ENCODE peak calls at places on chromosomes 16 and 17, in eight cellular contexts. A is H7; Q is activated naive CD4-positive, alpha-beta T cell; S is GM23338; F is Calu3; H is SW480; W is iPS-NIHi11; I is C1 segment of cervical spinal cord. M is an unnamed sample.

GRCh38 chr17:13735444-13735843 is 133.7 kb upstream of the HS3ST3A1 start:
- DNase-seq in A (no peak), Q (no peak), I (no peak), S (peak), W (peak), H (no peak), F (no peak), M (no peak)

GRCh38 chr16:89482087-89482823 is 8.1 kb downstream of the ANKRD11 start:
- DNase-seq in A (no peak), H (no peak), Q (no peak), F (no peak), I (no peak), S (no peak), W (no peak), M (no peak)

GRCh38 chr16:8885674-8886592 is 3.8 kb downstream of the LITAFD start:
- DNase-seq in H (peak), W (peak), S (peak), Q (no peak), I (no peak), A (peak), F (peak), M (peak)

GRCh38 chr17:80760501-80760900 is 215.9 kb downstream of the RPTOR start:
- DNase-seq in S (no peak), Q (no peak), I (no peak), F (peak), A (no peak), H (peak), W (no peak), M (peak)

GRCh38 chr16:49354101-49354500 is 19.5 kb upstream of the C16orf78 start:
- DNase-seq in H (no peak), W (no peak), A (no peak), S (no peak), I (no peak), Q (no peak), F (no peak), M (no peak)

GRCh38 chr17:78234261-78234865 is 2.9 kb downstream of the TMEM235 start:
- DNase-seq in Q (no peak), F (no peak), I (peak), S (no peak), W (no peak), H (no peak), A (peak), M (no peak)

GRCh38 chr17:30212750-30213149 is 22.7 kb downstream of the SLC6A4 start:
- DNase-seq in F (no peak), Q (no peak), A (peak), W (no peak), S (peak), I (no peak), H (no peak), M (no peak)

GRCh38 chr17:77877019-77877418 is 81.5 kb upstream of the TNRC6C start:
- DNase-seq in A (no peak), Q (no peak), I (no peak), H (no peak), W (no peak), S (no peak), F (no peak), M (no peak)

GRCh38 chr17:77821114-77821513 is 137.4 kb upstream of the TNRC6C start:
- DNase-seq in A (peak), H (peak), S (peak), F (no peak), Q (no peak), W (no peak), I (no peak), M (no peak)

GRCh38 chr17:36921131-36921851 is 16.0 kb upstream of the LHX1 start:
- DNase-seq in I (no peak), Q (no peak), W (peak), S (peak), H (peak), A (peak), F (peak), M (peak)

GRCh38 chr16:81483064-81483969 is 38.7 kb downstream of the CMIP start:
- DNase-seq in W (no peak), A (no peak), S (no peak), H (no peak), Q (no peak), F (no peak), I (peak), M (no peak)

GRCh38 chr17:48498168-48498840 is 32.5 kb downstream of the HOXB1 start:
- DNase-seq in H (no peak), F (peak), S (peak), W (no peak), A (no peak), Q (no peak), I (no peak), M (peak)

GRCh38 chr17:17723354-17724261 is 42.4 kb downstream of the RAI1 start:
- DNase-seq in Q (peak), S (peak), H (no peak), I (no peak), F (no peak), W (peak), A (peak), M (no peak)

GRCh38 chr17:46979023-46979870 is at the start of gene RPRML:
- DNase-seq in Q (peak), I (peak), S (peak), W (peak), F (peak), A (peak), H (peak), M (no peak)

GRCh38 chr17:55242481-55242880 is 22.3 kb upstream of the HLF start:
- DNase-seq in F (no peak), I (no peak), H (no peak), Q (no peak), W (no peak), A (no peak), S (no peak), M (no peak)

GRCh38 chr16:85751665-85752501 is 987 bp upstream of the C16orf74 start:
- DNase-seq in I (no peak), W (no peak), A (peak), F (no peak), H (no peak), S (no peak), Q (no peak), M (no peak)

GRCh38 chr17:46722662-46723285 is 95.7 kb downstream of the WNT3 start:
- DNase-seq in H (no peak), A (no peak), I (no peak), S (no peak), W (no peak), F (no peak), Q (no peak), M (no peak)

GRCh38 chr17:36089888-36090836 is at the start of gene CCL3:
- DNase-seq in F (no peak), I (peak), A (no peak), S (no peak), Q (no peak), W (no peak), H (no peak), M (no peak)

GRCh38 chr17:45186955-45187354 is 25.3 kb downstream of the HEXIM2 start:
- DNase-seq in W (no peak), I (no peak), F (no peak), H (no peak), S (no peak), A (no peak), Q (no peak), M (no peak)

GRCh38 chr17:6428207-6428965 is 6.5 kb downstream of the AIPL1 start:
- DNase-seq in F (no peak), Q (no peak), H (no peak), S (no peak), W (no peak), I (no peak), A (no peak), M (no peak)

GRCh38 chr16:1143761-1144450 is 9.0 kb upstream of the CACNA1H start:
- DNase-seq in I (no peak), Q (no peak), H (no peak), A (no peak), S (no peak), F (no peak), W (no peak), M (no peak)

GRCh38 chr17:7523033-7523432 is 25.8 kb upstream of the TNFSF12 start:
- DNase-seq in H (peak), Q (peak), A (peak), F (no peak), I (no peak), W (peak), S (peak), M (peak)

GRCh38 chr17:16353702-16354174 is 469 bp upstream of the CENPV start:
- DNase-seq in A (no peak), S (no peak), W (no peak), I (no peak), H (no peak), Q (no peak), F (no peak), M (no peak)

GRCh38 chr16:80515374-80515773 is 25.4 kb upstream of the DYNLRB2 start:
- DNase-seq in A (no peak), F (no peak), W (no peak), S (peak), Q (no peak), H (no peak), I (no peak), M (no peak)

GRCh38 chr17:45584092-45585036 is 93.8 kb upstream of the PLEKHM1 start:
- DNase-seq in I (no peak), S (peak), F (peak), A (peak), W (peak), H (peak), Q (no peak), M (peak)

GRCh38 chr17:63082952-63083351 is 116.9 kb downstream of the TANC2 start:
- DNase-seq in S (no peak), H (no peak), W (no peak), Q (no peak), F (no peak), I (no peak), A (no peak), M (no peak)

GRCh38 chr16:72689851-72690250 is 358.1 kb downstream of the ZFHX3 start:
- DNase-seq in F (no peak), A (peak), H (no peak), S (peak), I (no peak), W (no peak), Q (no peak), M (no peak)

GRCh38 chr17:64025732-64026294 is 5.4 kb upstream of the ICAM2 start:
- DNase-seq in Q (peak), I (no peak), W (peak), H (peak), F (peak), S (peak), A (peak), M (peak)

GRCh38 chr16:84016477-84016876 is 26.1 kb downstream of the SLC38A8 start:
- DNase-seq in S (no peak), I (no peak), Q (no peak), F (no peak), W (no peak), A (no peak), H (no peak), M (no peak)

GRCh38 chr16:31010539-31010938 is at the start of gene STX1B:
- DNase-seq in A (peak), S (peak), W (peak), H (no peak), I (peak), Q (peak), F (no peak), M (no peak)

GRCh38 chr16:84753412-84754325 is 53.9 kb downstream of the USP10 start:
- DNase-seq in F (no peak), I (no peak), A (no peak), W (no peak), H (no peak), Q (no peak), S (no peak), M (no peak)

GRCh38 chr17:39167492-39167891 is 1.5 kb upstream of the ARL5C start:
- DNase-seq in W (no peak), Q (no peak), I (peak), F (no peak), S (no peak), A (no peak), H (no peak), M (no peak)

GRCh38 chr17:57086069-57086930 is 1.3 kb downstream of the AKAP1 start:
- DNase-seq in I (peak), A (peak), W (peak), H (peak), S (peak), Q (no peak), F (no peak), M (peak)

GRCh38 chr17:79940381-79941087 is 95.1 kb downstream of the TBC1D16 start:
- DNase-seq in F (no peak), W (no peak), H (no peak), I (no peak), A (no peak), S (no peak), Q (no peak), M (no peak)

GRCh38 chr16:1613240-1613639 is 1.1 kb downstream of the CRAMP1 start:
- DNase-seq in F (peak), A (peak), S (peak), Q (no peak), W (no peak), I (no peak), H (peak), M (peak)